ENCODE peak calls at places on chromosomes 4 and X, in seven cellular contexts. Y is stimulated activated CD4-positive, alpha-beta T cell treated with anti-CD3 and anti-CD28 coated beads, TNF-alpha, amount 100 ng/mL, for 48 hours; D is GM12865; L is SK-MEL-5; K is stimulated activated CD8-positive, alpha-beta memory T cell treated with anti-CD3 and anti-CD28 coated beads, Interleukin-15, amount 100 ng/mL, for 24 hours; F is kidney epithelial cell; R is GM20000. P is an unnamed sample.

GRCh38 chr4:99859618-99860017 is 34.6 kb downstream of the LAMTOR3 start:
- DNase-seq in Y (no peak), D (peak), L (no peak), K (no peak), F (no peak), R (no peak), P (no peak)

GRCh38 chrX:23341452-23341851 is 6.8 kb downstream of the PTCHD1 start:
- DNase-seq in Y (no peak), D (no peak), L (peak), K (no peak), F (peak), R (no peak), P (no peak)

GRCh38 chrX:71301195-71301924 is at the start of gene ITGB1BP2:
- DNase-seq in Y (no peak), D (no peak), L (peak), K (no peak), F (no peak), R (no peak), P (no peak)

GRCh38 chrX:24553016-24553415 is 87.9 kb downstream of the PDK3 start:
- DNase-seq in Y (no peak), D (no peak), L (no peak), K (no peak), F (no peak), R (no peak), P (no peak)

GRCh38 chr4:160316036-160316435 is 1213.2 kb downstream of the RAPGEF2 start:
- DNase-seq in Y (no peak), D (no peak), L (no peak), K (no peak), F (no peak), R (no peak), P (no peak)

GRCh38 chrX:151981129-151981528 is 6.7 kb upstream of the GABRE start:
- DNase-seq in Y (no peak), D (no peak), L (no peak), K (no peak), F (no peak), R (no peak), P (no peak)

GRCh38 chr4:148273501-148273986 is 168.7 kb downstream of the NR3C2 start:
- DNase-seq in Y (no peak), D (no peak), L (no peak), K (no peak), F (no peak), R (no peak), P (no peak)

GRCh38 chr4:141248029-141248428 is 27.3 kb downstream of the ZNF330 start:
- DNase-seq in Y (no peak), D (no peak), L (no peak), K (no peak), F (no peak), R (no peak), P (no peak)

GRCh38 chrX:35016051-35016450 is 73.5 kb downstream of the FAM47B start:
- DNase-seq in Y (no peak), D (no peak), L (no peak), K (no peak), F (peak), R (no peak), P (no peak)

GRCh38 chr4:86775061-86775460 is 74.1 kb downstream of the SLC10A6 start:
- DNase-seq in Y (no peak), D (no peak), L (no peak), K (no peak), F (no peak), R (no peak), P (no peak)

GRCh38 chrX:39729834-39730670 is 367.7 kb downstream of the BCOR start:
- DNase-seq in Y (no peak), D (no peak), L (peak), K (no peak), F (no peak), R (no peak), P (no peak)

GRCh38 chrX:133722756-133723155 is 262.6 kb downstream of the GPC3 start:
- DNase-seq in Y (no peak), D (peak), L (no peak), K (no peak), F (no peak), R (no peak), P (no peak)

GRCh38 chrX:65667503-65668355 is at the start of gene MSN:
- DNase-seq in Y (peak), D (peak), L (peak), K (peak), F (no peak), R (peak), P (no peak)

GRCh38 chr4:169063441-169063840 is 53.4 kb upstream of the CBR4 start:
- DNase-seq in Y (no peak), D (no peak), L (no peak), K (no peak), F (no peak), R (no peak), P (no peak)

GRCh38 chrX:71909956-71910355 is 689 bp upstream of the NHSL2 start:
- DNase-seq in Y (no peak), D (no peak), L (peak), K (no peak), F (no peak), R (no peak), P (no peak)

GRCh38 chr4:85302193-85302736 is 172.7 kb upstream of the ARHGAP24 start:
- DNase-seq in Y (no peak), D (no peak), L (no peak), K (no peak), F (no peak), R (no peak), P (no peak)

GRCh38 chr4:86357608-86358007 is 2.2 kb downstream of the MAPK10 start:
- DNase-seq in Y (no peak), D (no peak), L (no peak), K (no peak), F (no peak), R (no peak), P (no peak)

GRCh38 chr4:116122131-116122530 is 963.2 kb downstream of the TRAM1L1 start:
- DNase-seq in Y (no peak), D (no peak), L (no peak), K (no peak), F (peak), R (no peak), P (peak)

GRCh38 chr4:111854494-111855087 is 290.7 kb upstream of the FAM241A start:
- DNase-seq in Y (no peak), D (peak), L (peak), K (no peak), F (no peak), R (peak), P (no peak)

GRCh38 chrX:111270339-111270738 is at the start of gene CAPN6:
- DNase-seq in Y (no peak), D (no peak), L (no peak), K (no peak), F (no peak), R (no peak), P (no peak)

GRCh38 chr4:120348521-120348920 is 281.9 kb upstream of the MAD2L1 start:
- DNase-seq in Y (no peak), D (no peak), L (no peak), K (no peak), F (no peak), R (no peak), P (no peak)

GRCh38 chrX:107729558-107730297 is 45.9 kb downstream of the TSC22D3 start:
- DNase-seq in Y (no peak), D (peak), L (no peak), K (no peak), F (no peak), R (peak), P (no peak)

P was measured in epithelial cell of prostate.